ENCODE peak calls at places on chromosome 17, in four cellular contexts. D is psoas muscle, S is pancreas, C is left ventricle myocardium inferior. O is an unnamed sample. For H3K36me3, the result is how much of the 10 kb centered on the place peaks cover.

GRCh38 chr17:42849451-42850157 is 1.4 kb upstream of the AOC3 start:
- DNase-seq in D (no peak), S (no peak), C (no peak), O (no peak)

GRCh38 chr17:57881783-57882291 is 32.0 kb upstream of the MRPS23 start:
- DNase-seq in D (peak), S (no peak), C (no peak), O (no peak)

GRCh38 chr17:12231027-12231682 is 210.5 kb downstream of the MAP2K4 start:
- DNase-seq in D (no peak), S (no peak), C (no peak), O (no peak)

GRCh38 chr17:17351901-17352781 is 49.0 kb downstream of the NT5M start:
- DNase-seq in D (peak), S (no peak), C (peak), O (peak)

GRCh38 chr17:3602499-3602898 is 6.7 kb downstream of the TRPV1 start:
- DNase-seq in D (no peak), S (no peak), C (no peak), O (no peak)

GRCh38 chr17:21275047-21275578 is 9.4 kb upstream of the MAP2K3 start:
- DNase-seq in D (peak), S (no peak), C (no peak), O (no peak)

GRCh38 chr17:42784811-42785592 is 4.6 kb downstream of the WNK4 start:
- DNase-seq in D (no peak), S (no peak), C (no peak), O (no peak)

GRCh38 chr17:42116705-42117396 is 4.3 kb downstream of the KAT2A start:
- DNase-seq in D (peak), S (peak), C (peak), O (peak)

GRCh38 chr17:43381204-43381603 is 17.6 kb upstream of the ARL4D start:
- DNase-seq in D (no peak), S (peak), C (no peak), O (no peak)

GRCh38 chr17:81488276-81488860 is 24.2 kb downstream of the ACTG1 start:
- DNase-seq in D (peak), S (no peak), C (no peak), O (no peak)

GRCh38 chr17:82175166-82175565 is 37.5 kb downstream of the CCDC57 start:
- DNase-seq in D (no peak), S (no peak), C (no peak), O (no peak)

DNA sequence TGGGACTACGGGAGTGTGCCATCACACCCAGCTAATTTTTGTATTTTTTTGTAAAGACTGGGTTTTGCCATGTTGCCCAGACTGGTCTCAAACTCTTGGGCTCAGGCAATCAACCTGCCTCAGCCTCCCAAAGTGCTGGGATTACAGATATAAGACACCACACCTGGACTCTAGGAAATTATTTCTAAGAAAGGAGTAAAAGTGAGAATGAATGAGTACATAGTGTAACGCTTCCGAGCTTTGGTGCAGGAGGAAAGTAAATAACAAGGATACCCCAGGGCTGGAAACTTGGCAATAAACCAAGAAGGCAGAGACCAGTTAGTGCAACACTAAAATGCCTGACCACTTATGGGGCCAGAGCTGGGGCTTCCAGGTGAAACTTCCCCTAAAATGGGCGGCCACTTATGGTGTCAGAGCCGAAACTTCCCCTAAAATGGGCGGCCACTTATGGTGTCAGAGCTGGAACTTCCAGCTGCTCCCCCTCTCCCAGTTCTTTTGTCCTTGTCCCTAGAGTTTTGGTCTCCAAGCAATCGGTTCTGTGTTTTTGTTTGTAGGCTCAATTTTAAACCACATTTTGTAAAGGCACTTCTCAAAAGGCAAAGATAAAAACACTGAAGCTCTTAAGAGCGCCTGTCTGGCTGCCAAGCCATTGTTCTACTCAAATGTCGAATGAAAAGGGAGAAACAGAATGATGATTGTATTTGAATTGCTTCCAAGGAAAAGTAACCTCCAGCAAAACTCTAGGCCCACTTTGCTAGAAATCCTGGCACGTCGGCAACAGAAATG is 64.0 kb downstream of the NXN start:
- DNase-seq in D (peak), S (no peak), C (no peak), O (peak)
- H3K36me3 ChIP-seq in D (under half), S (under half), C (under half), O (under half)

GRCh38 chr17:77572851-77573250 is 385.7 kb upstream of the TNRC6C start:
- DNase-seq in D (no peak), S (no peak), C (no peak), O (no peak)

GRCh38 chr17:77571141-77571540 is 387.4 kb upstream of the TNRC6C start:
- DNase-seq in D (no peak), S (no peak), C (no peak), O (no peak)

GRCh38 chr17:77571562-77571981 is 386.9 kb upstream of the TNRC6C start:
- DNase-seq in D (no peak), S (no peak), C (no peak), O (no peak)

GRCh38 chr17:77570565-77570898 is 388.0 kb upstream of the TNRC6C start:
- DNase-seq in D (no peak), S (no peak), C (no peak), O (no peak)

DNA sequence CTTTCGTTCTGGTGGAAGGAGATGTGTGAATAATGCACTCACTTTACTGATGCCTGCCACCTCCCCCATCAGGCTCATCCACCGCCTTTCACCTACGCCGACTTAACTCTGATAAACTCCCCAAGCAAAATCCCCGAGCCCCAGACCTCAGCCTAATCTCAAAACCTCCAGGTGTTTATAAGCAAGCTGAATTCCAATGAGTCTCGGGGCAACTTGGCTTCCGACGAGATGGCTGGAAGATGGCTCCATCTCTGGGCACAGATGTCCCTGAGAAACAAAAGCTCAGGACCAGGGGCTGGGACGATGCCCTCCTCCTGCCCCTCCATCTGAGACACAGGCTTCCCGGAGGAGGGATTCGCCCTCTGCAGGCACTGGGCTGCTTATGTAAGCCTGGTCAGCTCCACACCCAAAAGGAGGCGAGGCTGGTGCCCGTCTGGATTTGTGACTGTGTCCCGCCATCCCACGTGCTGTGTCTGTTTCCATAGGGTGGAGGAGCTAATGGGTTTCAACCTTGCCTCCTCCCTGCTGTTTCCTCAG is 386.4 kb upstream of the TNRC6C start:
- DNase-seq in D (no peak), S (no peak), C (no peak), O (no peak)
- TF ChIP-seq CTCF in D (no peak), S (no peak), C (no peak), O (no peak)

DNA sequence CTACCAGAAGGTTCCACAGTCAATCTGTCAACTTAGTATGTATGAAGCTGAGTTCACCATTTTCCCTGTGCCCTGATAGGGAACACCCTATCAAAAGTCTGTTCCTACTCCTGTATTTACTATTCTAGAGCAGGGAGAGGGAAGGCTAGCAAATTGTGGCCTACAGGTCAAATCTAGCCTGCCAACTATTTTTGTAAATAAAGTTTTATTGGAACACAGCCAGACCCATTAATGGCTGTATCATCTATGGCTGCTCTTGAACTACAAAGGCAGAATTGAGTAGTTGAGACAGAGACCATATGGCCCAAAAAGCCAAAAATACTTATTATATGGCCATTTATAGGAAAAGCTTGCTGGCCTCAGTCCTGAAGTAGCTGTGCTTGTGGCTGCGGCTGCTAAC is 4.2 kb upstream of the ALDOC start:
- DNase-seq in D (no peak), S (no peak), C (no peak), O (no peak)
- H3K36me3 ChIP-seq in D (under half), S (under half), C (under half), O (under half)

GRCh38 chr17:76384987-76385891 is 830 bp downstream of the SPHK1 start:
- DNase-seq in D (peak), S (peak), C (peak), O (peak)

GRCh38 chr17:76382803-76383644 is 1.4 kb upstream of the SPHK1 start:
- DNase-seq in D (no peak), S (peak), C (peak), O (peak)

GRCh38 chr17:76384222-76384986 is at the start of gene SPHK1:
- DNase-seq in D (peak), S (peak), C (peak), O (peak)

GRCh38 chr17:76382305-76382802 is 2.1 kb upstream of the SPHK1 start:
- DNase-seq in D (no peak), S (peak), C (no peak), O (peak)

DNA sequence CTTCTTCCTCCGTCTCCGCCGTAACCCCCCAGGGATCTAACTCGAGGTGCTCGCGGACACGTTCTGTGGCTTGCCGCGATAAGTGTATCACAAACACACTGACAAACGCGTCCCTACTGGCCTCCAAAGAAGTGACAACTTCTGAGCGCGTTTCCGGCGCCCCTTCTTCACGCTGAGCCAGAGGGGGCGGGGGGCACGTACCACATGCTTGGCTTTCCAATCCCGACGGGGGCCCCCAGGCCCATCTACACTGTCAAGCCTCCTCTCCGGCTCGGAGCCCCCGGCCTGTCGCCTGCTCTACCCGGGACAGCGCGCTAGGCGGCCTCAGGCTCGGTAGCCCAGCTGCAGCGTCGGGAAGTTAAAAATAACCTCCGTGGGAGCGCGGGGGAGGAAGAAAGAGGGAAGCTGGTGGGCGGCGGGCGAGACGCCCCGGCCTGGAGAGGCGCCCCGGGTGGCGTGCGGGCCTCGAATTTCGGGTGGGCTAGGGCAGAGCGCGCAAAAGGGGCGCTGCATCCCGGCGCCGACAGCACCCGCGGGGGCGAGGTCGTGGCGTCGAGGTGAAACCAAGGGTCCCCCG is 676 bp upstream of the SPHK1 start:
- DNase-seq in D (peak), S (peak), C (peak), O (peak)
- TF ChIP-seq CTCF in D (peak), S (no peak), C (peak), O (peak)

GRCh38 chr17:75756451-75757085 is 8.4 kb downstream of the GALK1 start:
- DNase-seq in D (peak), S (no peak), C (no peak), O (no peak)
- H3K36me3 ChIP-seq in D (under half), S (under half), C (under half), O (under half)

GRCh38 chr17:66016231-66016630 is 175.7 kb downstream of the CEP112 start:
- DNase-seq in D (no peak), S (no peak), C (no peak), O (no peak)

GRCh38 chr17:66025551-66025950 is 166.4 kb downstream of the CEP112 start:
- DNase-seq in D (no peak), S (no peak), C (no peak), O (no peak)

GRCh38 chr17:66018786-66019185 is 173.1 kb downstream of the CEP112 start:
- DNase-seq in D (no peak), S (no peak), C (no peak), O (no peak)

GRCh38 chr17:66021757-66022156 is 170.2 kb downstream of the CEP112 start:
- DNase-seq in D (no peak), S (no peak), C (no peak), O (no peak)
- TF ChIP-seq CTCF in D (no peak), S (no peak), C (no peak), O (no peak)

DNA sequence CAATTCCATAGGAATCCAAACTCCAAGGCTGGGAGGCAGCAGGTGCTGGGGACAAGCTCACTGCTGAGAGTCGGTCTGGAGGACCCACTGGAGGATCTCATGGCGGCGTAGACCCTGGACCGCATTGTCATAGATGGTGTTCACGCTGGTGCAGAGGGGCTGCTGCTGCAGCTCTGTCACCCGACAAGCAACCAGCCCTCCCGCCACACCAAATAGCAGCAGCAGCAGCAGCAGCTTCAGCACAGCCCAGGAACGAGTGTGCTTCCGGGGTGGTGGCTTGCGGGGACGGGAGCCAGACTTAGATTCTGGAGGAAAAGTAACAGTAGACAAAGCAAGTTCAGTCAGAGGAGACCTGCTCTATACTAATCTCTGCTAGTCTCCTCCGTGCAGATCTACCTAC is 9.9 kb downstream of the EME1 start:
- DNase-seq in D (no peak), S (no peak), C (no peak), O (no peak)
- H3K36me3 ChIP-seq in D (half or more), S (half or more), C (half or more), O (half or more)